ENCODE peak calls at places on chromosomes 3 and 15, in eight cellular contexts. V, L, X, Q, D, F, O and E are unnamed samples.

GRCh38 chr3:16079519-16079918 is 95.0 kb upstream of the GALNT15 start:
- DNase-seq in V (no peak), L (no peak), X (no peak), Q (no peak), D (no peak), F (no peak), O (no peak), E (no peak)

GRCh38 chr3:50068134-50068533 is 20.6 kb upstream of the RBM5 start:
- DNase-seq in V (no peak), L (no peak), X (no peak), Q (no peak), D (no peak), F (no peak), O (no peak), E (no peak)

GRCh38 chr3:147419062-147419701 is 10.0 kb downstream of the ZIC1 start:
- DNase-seq in V (no peak), L (peak), X (peak), Q (no peak), D (no peak), F (peak), O (no peak), E (no peak)

GRCh38 chr3:123296836-123297626 is 95.3 kb downstream of the SEC22A start:
- DNase-seq in V (no peak), L (no peak), X (no peak), Q (peak), D (no peak), F (no peak), O (no peak), E (peak)

GRCh38 chr3:53802256-53802880 is 43.9 kb downstream of the CHDH start:
- DNase-seq in V (no peak), L (no peak), X (no peak), Q (peak), D (no peak), F (no peak), O (no peak), E (peak)

GRCh38 chr3:42755681-42756578 is 17.1 kb downstream of the CCDC13 start:
- DNase-seq in V (no peak), L (no peak), X (no peak), Q (peak), D (peak), F (no peak), O (no peak), E (peak)

GRCh38 chr3:57281710-57282109 is 10.8 kb downstream of the ASB14 start:
- DNase-seq in V (peak), L (no peak), X (no peak), Q (no peak), D (no peak), F (no peak), O (no peak), E (no peak)

GRCh38 chr3:64023861-64024223 is 548 bp upstream of the PSMD6 start:
- DNase-seq in V (no peak), L (no peak), X (no peak), Q (no peak), D (no peak), F (no peak), O (no peak), E (no peak)

GRCh38 chr15:40843885-40844542 is at the start of gene SPINT1:
- DNase-seq in V (no peak), L (no peak), X (peak), Q (peak), D (peak), F (no peak), O (peak), E (no peak)

GRCh38 chr3:30660656-30661055 is 54.3 kb downstream of the TGFBR2 start:
- DNase-seq in V (no peak), L (no peak), X (no peak), Q (no peak), D (no peak), F (no peak), O (no peak), E (no peak)

GRCh38 chr3:94440767-94441493 is 378.1 kb downstream of the NSUN3 start:
- DNase-seq in V (no peak), L (no peak), X (no peak), Q (no peak), D (no peak), F (no peak), O (no peak), E (no peak)

GRCh38 chr3:58122936-58123700 is 87.7 kb downstream of the DNASE1L3 start:
- DNase-seq in V (no peak), L (no peak), X (no peak), Q (no peak), D (no peak), F (no peak), O (no peak), E (no peak)

GRCh38 chr3:150370129-150370602 is 37.9 kb upstream of the TSC22D2 start:
- DNase-seq in V (no peak), L (peak), X (no peak), Q (no peak), D (no peak), F (no peak), O (no peak), E (no peak)

GRCh38 chr15:64979252-64979710 is 10.4 kb downstream of the SPG21 start:
- DNase-seq in V (no peak), L (no peak), X (no peak), Q (no peak), D (no peak), F (no peak), O (no peak), E (no peak)

GRCh38 chr15:70427531-70428120 is 329.9 kb upstream of the TLE3 start:
- DNase-seq in V (no peak), L (no peak), X (no peak), Q (no peak), D (no peak), F (no peak), O (no peak), E (no peak)

GRCh38 chr15:60128000-60128376 is 123.9 kb downstream of the FOXB1 start:
- DNase-seq in V (no peak), L (no peak), X (peak), Q (peak), D (no peak), F (no peak), O (no peak), E (no peak)

GRCh38 chr3:133124511-133124910 is 86.3 kb downstream of the TMEM108 start:
- DNase-seq in V (no peak), L (no peak), X (peak), Q (no peak), D (no peak), F (peak), O (no peak), E (no peak)

GRCh38 chr3:188979236-188979635 is 192.5 kb upstream of the TPRG1 start:
- DNase-seq in V (no peak), L (no peak), X (no peak), Q (no peak), D (no peak), F (no peak), O (no peak), E (no peak)

GRCh38 chr15:19973718-19974117 is 567.9 kb downstream of the GOLGA6L6 start:
- DNase-seq in V (peak), L (no peak), X (no peak), Q (no peak), D (peak), F (no peak), O (no peak), E (no peak)

GRCh38 chr3:15060029-15060428 is 5.1 kb downstream of the MRPS25 start:
- DNase-seq in V (no peak), L (no peak), X (no peak), Q (no peak), D (no peak), F (no peak), O (no peak), E (no peak)

GRCh38 chr15:74892313-74892712 is 2.5 kb downstream of the MPI start:
- DNase-seq in V (no peak), L (no peak), X (peak), Q (no peak), D (no peak), F (no peak), O (peak), E (no peak)

GRCh38 chr3:128329491-128330300 is 137.0 kb downstream of the DNAJB8 start:
- DNase-seq in V (no peak), L (no peak), X (peak), Q (peak), D (no peak), F (no peak), O (no peak), E (peak)

GRCh38 chr15:52331490-52332240 is 36.1 kb upstream of the MYO5C start:
- DNase-seq in V (peak), L (no peak), X (peak), Q (peak), D (peak), F (no peak), O (no peak), E (no peak)

GRCh38 chr15:100247228-100248225 is 94.2 kb downstream of the ADAMTS17 start:
- DNase-seq in V (no peak), L (no peak), X (no peak), Q (peak), D (no peak), F (no peak), O (no peak), E (peak)

GRCh38 chr15:71440479-71441071 is 325.3 kb downstream of the THSD4 start:
- DNase-seq in V (peak), L (no peak), X (no peak), Q (no peak), D (no peak), F (no peak), O (no peak), E (no peak)

GRCh38 chr3:120102674-120103073 is 8.4 kb upstream of the GSK3B start:
- DNase-seq in V (no peak), L (no peak), X (peak), Q (no peak), D (no peak), F (no peak), O (no peak), E (no peak)

GRCh38 chr3:86973440-86973839 is 17.5 kb downstream of the VGLL3 start:
- DNase-seq in V (no peak), L (no peak), X (no peak), Q (no peak), D (no peak), F (no peak), O (no peak), E (no peak)

GRCh38 chr3:113746955-113747718 is at the start of gene ATP6V1A:
- DNase-seq in V (peak), L (no peak), X (peak), Q (peak), D (peak), F (peak), O (peak), E (no peak)

GRCh38 chr3:186440850-186441249 is 78.8 kb upstream of the DGKG start:
- DNase-seq in V (no peak), L (no peak), X (no peak), Q (no peak), D (no peak), F (no peak), O (no peak), E (no peak)

GRCh38 chr3:190116551-190117067 is 4.1 kb downstream of the P3H2 start:
- DNase-seq in V (no peak), L (no peak), X (no peak), Q (no peak), D (no peak), F (no peak), O (no peak), E (no peak)

GRCh38 chr15:34161329-34161953 is 48.5 kb downstream of the KATNBL1 start:
- DNase-seq in V (no peak), L (no peak), X (no peak), Q (no peak), D (no peak), F (no peak), O (no peak), E (no peak)

GRCh38 chr3:151290673-151291072 is 12.3 kb upstream of the P2RY14 start:
- DNase-seq in V (no peak), L (no peak), X (no peak), Q (no peak), D (no peak), F (no peak), O (no peak), E (no peak)

GRCh38 chr15:43517354-43518072 is at the start of gene MAP1A:
- DNase-seq in V (peak), L (peak), X (no peak), Q (no peak), D (no peak), F (peak), O (peak), E (peak)

GRCh38 chr3:65666426-65667091 is 372.2 kb downstream of the MAGI1 start:
- DNase-seq in V (no peak), L (no peak), X (no peak), Q (no peak), D (no peak), F (no peak), O (no peak), E (no peak)

GRCh38 chr15:100721758-100722550 is 119.6 kb downstream of the ASB7 start:
- DNase-seq in V (no peak), L (no peak), X (peak), Q (no peak), D (peak), F (peak), O (peak), E (peak)

GRCh38 chr3:141728355-141728892 is 9.7 kb upstream of the RNF7 start:
- DNase-seq in V (no peak), L (no peak), X (no peak), Q (no peak), D (no peak), F (no peak), O (no peak), E (no peak)

GRCh38 chr3:132641837-132642538 is 17.6 kb downstream of the ACAD11 start:
- DNase-seq in V (no peak), L (no peak), X (no peak), Q (no peak), D (no peak), F (no peak), O (no peak), E (no peak)

GRCh38 chr15:78540955-78541743 is 905 bp downstream of the PSMA4 start:
- DNase-seq in V (no peak), L (no peak), X (no peak), Q (peak), D (no peak), F (no peak), O (no peak), E (no peak)

GRCh38 chr3:98782826-98783500 is 19.8 kb downstream of the ST3GAL6 start:
- DNase-seq in V (no peak), L (no peak), X (no peak), Q (no peak), D (no peak), F (no peak), O (no peak), E (no peak)

GRCh38 chr15:53739651-53740050 is 19.8 kb downstream of the WDR72 start:
- DNase-seq in V (no peak), L (no peak), X (no peak), Q (no peak), D (no peak), F (no peak), O (no peak), E (no peak)